ENCODE peak calls at places on chromosomes 11 and 22, in four cellular contexts. Z, E, H and T are unnamed samples.

GRCh38 chr22:45263790-45264269 is 20.9 kb upstream of the UPK3A start:
- DNase-seq in E (no peak), Z (no peak), H (no peak), T (no peak)

GRCh38 chr11:71248656-71249055 is 3.7 kb downstream of the SHANK2 start:
- DNase-seq in Z (no peak), H (no peak), E (no peak), T (no peak)

GRCh38 chr22:23403720-23404688 is 176.1 kb downstream of the IGLL1 start:
- DNase-seq in H (no peak), Z (no peak), E (no peak), T (no peak)

GRCh38 chr11:69890476-69890875 is 71.3 kb upstream of the FGF3 start:
- DNase-seq in E (no peak), Z (no peak), H (no peak), T (no peak)

GRCh38 chr11:14114269-14114668 is 151.7 kb downstream of the SPON1 start:
- DNase-seq in H (no peak), Z (no peak), E (no peak), T (no peak)

GRCh38 chr11:2885017-2885675 is 429 bp downstream of the CDKN1C start:
- DNase-seq in Z (no peak), E (no peak), H (no peak), T (no peak)

GRCh38 chr22:44256085-44256484 is 56.7 kb downstream of the SHISAL1 start:
- DNase-seq in H (peak; percentile 6), Z (no peak), E (no peak), T (no peak)

GRCh38 chr11:59255281-59255680 is 42.6 kb upstream of the MPEG1 start:
- DNase-seq in E (no peak), H (no peak), Z (no peak), T (no peak)

GRCh38 chr11:126764221-126764620 is 236.3 kb downstream of the KIRREL3 start:
- DNase-seq in E (no peak), Z (no peak), H (no peak), T (no peak)

GRCh38 chr11:117818036-117818858 is 6.3 kb downstream of the FXYD2 start:
- DNase-seq in H (peak; percentile 50), E (no peak), Z (no peak), T (peak; percentile 57)

GRCh38 chr22:17706451-17706900 is 67.8 kb downstream of the BID start:
- DNase-seq in E (no peak), H (peak; percentile 47), Z (peak; percentile 5), T (no peak)

GRCh38 chr11:9573775-9574555 is 495 bp downstream of the WEE1 start:
- DNase-seq in Z (no peak), H (peak; percentile 28), E (no peak), T (peak; percentile 47)

GRCh38 chr11:74992852-74993251 is 4.1 kb downstream of the NEU3 start:
- DNase-seq in H (no peak), E (no peak), Z (no peak), T (no peak)

GRCh38 chr22:45680932-45681700 is 9.5 kb downstream of the ATXN10 start:
- DNase-seq in H (no peak), Z (no peak), E (no peak), T (no peak)

GRCh38 chr11:116660011-116660410 is 112.8 kb downstream of the BUD13 start:
- DNase-seq in E (no peak), Z (no peak), H (no peak), T (no peak)

GRCh38 chr11:117600261-117600783 is 196.7 kb downstream of the DSCAML1 start:
- DNase-seq in E (no peak), Z (no peak), H (no peak), T (no peak)

GRCh38 chr11:32881286-32881685 is 11.3 kb upstream of the QSER1 start:
- DNase-seq in H (no peak), Z (no peak), E (no peak), T (no peak)

GRCh38 chr22:20014526-20015186 is 2.0 kb downstream of the ARVCF start:
- DNase-seq in Z (no peak), H (no peak), E (no peak), T (no peak)

GRCh38 chr11:108019870-108020540 is 11.3 kb downstream of the CUL5 start:
- DNase-seq in E (no peak), Z (no peak), H (no peak), T (no peak)

GRCh38 chr11:37500425-37500824 is 902.4 kb upstream of the RAG2 start:
- DNase-seq in E (no peak), H (no peak), Z (no peak), T (no peak)

GRCh38 chr22:24244144-24244787 is 616 bp downstream of the GGT5 start:
- DNase-seq in H (no peak), Z (no peak), E (no peak), T (no peak)

GRCh38 chr22:30667092-30667485 is 586 bp downstream of the DUSP18 start:
- DNase-seq in H (no peak), E (no peak), Z (peak; percentile 18), T (no peak)

GRCh38 chr11:112320668-112321067 is 60.0 kb upstream of the PLET1 start:
- DNase-seq in H (no peak), E (no peak), Z (no peak), T (no peak)

GRCh38 chr11:49302360-49302759 is 94.0 kb upstream of the FOLH1 start:
- DNase-seq in E (no peak), H (no peak), Z (no peak), T (no peak)

GRCh38 chr22:30280495-30280894 is 8.8 kb downstream of the CASTOR1 start:
- DNase-seq in Z (no peak), H (no peak), E (no peak), T (no peak)

GRCh38 chr11:19079643-19080440 is 19.3 kb upstream of the MRGPRX2 start:
- DNase-seq in Z (no peak), H (no peak), E (no peak), T (no peak)

GRCh38 chr22:38951734-38952133 is 5.7 kb upstream of the APOBEC3A start:
- DNase-seq in E (no peak), H (no peak), Z (no peak), T (no peak)

GRCh38 chr11:99534812-99535211 is 514.1 kb downstream of the CNTN5 start:
- DNase-seq in E (no peak), Z (no peak), H (no peak), T (no peak)

GRCh38 chr11:21798216-21798615 is 394.7 kb upstream of the ANO5 start:
- DNase-seq in H (no peak), E (no peak), Z (no peak), T (no peak)

GRCh38 chr11:35647535-35648092 is 15.0 kb upstream of the TRIM44 start:
- DNase-seq in H (no peak), Z (no peak), E (no peak), T (no peak)

GRCh38 chr22:44624689-44625420 is 77.1 kb upstream of the PRR5 start:
- DNase-seq in E (no peak), Z (no peak), H (no peak), T (no peak)

GRCh38 chr22:50215297-50216049 is 14.7 kb downstream of the SELENOO start:
- DNase-seq in H (no peak), Z (no peak), E (no peak), T (no peak)

GRCh38 chr11:9170450-9170849 is 79.1 kb upstream of the SCUBE2 start:
- DNase-seq in E (no peak), H (no peak), Z (no peak), T (no peak)

GRCh38 chr11:16987205-16987568 is 27.0 kb downstream of the PLEKHA7 start:
- DNase-seq in H (no peak), E (no peak), Z (no peak), T (no peak)

GRCh38 chr22:37502342-37503182 is 16.4 kb upstream of the MFNG start:
- DNase-seq in H (no peak), Z (no peak), E (no peak), T (no peak)

GRCh38 chr11:70203749-70204465 is 811 bp downstream of the FADD start:
- DNase-seq in Z (peak; percentile 90), E (peak; percentile 81), H (peak; percentile 96), T (peak; percentile 84)

GRCh38 chr11:77300695-77301094 is 791 bp downstream of the GDPD4 start:
- DNase-seq in E (no peak), Z (no peak), H (no peak), T (no peak)